ENCODE peak calls at places on chromosome 1, in ten cellular contexts. One of them, this sample, is unnamed.

GRCh38 chr1:161921990-161922389 is 101.7 kb downstream of the OLFML2B start:
- DNase-seq in endothelial cell: no peak
- DNase-seq in NCI-H1417 treated with DMSO at 0.1 percent for 48 hours: no peak
- DNase-seq in NCI-H1105 treated with DMSO at 0.1 percent for 48 hours: no peak
- DNase-seq in CD4-positive, CD25-positive, alpha-beta regulatory T cell: no peak
- DNase-seq in type B pancreatic cell: no peak
- DNase-seq in OCI-LY7: no peak
- DNase-seq in ureter: no peak
- DNase-seq in right atrium auricular region: no peak
- DNase-seq in CD4-positive, alpha-beta T cell: no peak
- DNase-seq in this sample: no peak

GRCh38 chr1:153801786-153802697 is 26.8 kb downstream of the SLC27A3 start:
- DNase-seq in NCI-H1105 treated with DMSO at 0.1 percent for 48 hours: peak; percentile 13
- DNase-seq in OCI-LY7: no peak
- DNase-seq in endothelial cell: no peak
- DNase-seq in right atrium auricular region: no peak
- DNase-seq in NCI-H1417 treated with DMSO at 0.1 percent for 48 hours: no peak
- DNase-seq in CD4-positive, alpha-beta T cell: no peak
- DNase-seq in type B pancreatic cell: no peak
- DNase-seq in ureter: no peak
- DNase-seq in CD4-positive, CD25-positive, alpha-beta regulatory T cell: no peak
- DNase-seq in this sample: no peak

GRCh38 chr1:208405014-208405413 is 160.8 kb upstream of the PLXNA2 start:
- DNase-seq in right atrium auricular region: no peak
- DNase-seq in endothelial cell: no peak
- DNase-seq in NCI-H1105 treated with DMSO at 0.1 percent for 48 hours: no peak
- DNase-seq in NCI-H1417 treated with DMSO at 0.1 percent for 48 hours: no peak
- DNase-seq in type B pancreatic cell: no peak
- DNase-seq in OCI-LY7: no peak
- DNase-seq in CD4-positive, CD25-positive, alpha-beta regulatory T cell: no peak
- DNase-seq in ureter: no peak
- DNase-seq in CD4-positive, alpha-beta T cell: no peak
- DNase-seq in this sample: no peak

GRCh38 chr1:30521261-30521865 is 202.0 kb downstream of the MATN1 start:
- DNase-seq in OCI-LY7: no peak
- DNase-seq in CD4-positive, alpha-beta T cell: no peak
- DNase-seq in type B pancreatic cell: peak; percentile 45
- DNase-seq in right atrium auricular region: peak; percentile 43
- DNase-seq in NCI-H1105 treated with DMSO at 0.1 percent for 48 hours: no peak
- DNase-seq in endothelial cell: no peak
- DNase-seq in ureter: peak; percentile 32
- DNase-seq in CD4-positive, CD25-positive, alpha-beta regulatory T cell: no peak
- DNase-seq in NCI-H1417 treated with DMSO at 0.1 percent for 48 hours: no peak
- DNase-seq in this sample: no peak

GRCh38 chr1:46527474-46528296 is 23.8 kb downstream of the KNCN start:
- DNase-seq in NCI-H1105 treated with DMSO at 0.1 percent for 48 hours: peak; percentile 69
- DNase-seq in CD4-positive, alpha-beta T cell: peak; percentile 61
- DNase-seq in NCI-H1417 treated with DMSO at 0.1 percent for 48 hours: no peak
- DNase-seq in OCI-LY7: peak; percentile 67
- DNase-seq in right atrium auricular region: peak; percentile 89
- DNase-seq in endothelial cell: peak; percentile 87
- DNase-seq in type B pancreatic cell: peak; percentile 83
- DNase-seq in ureter: peak; percentile 84
- DNase-seq in CD4-positive, CD25-positive, alpha-beta regulatory T cell: peak; percentile 75
- DNase-seq in this sample: peak; percentile 81

GRCh38 chr1:211939876-211940468 is 95.4 kb downstream of the INTS7 start:
- DNase-seq in ureter: no peak
- DNase-seq in endothelial cell: no peak
- DNase-seq in CD4-positive, CD25-positive, alpha-beta regulatory T cell: peak; percentile 48
- DNase-seq in NCI-H1417 treated with DMSO at 0.1 percent for 48 hours: no peak
- DNase-seq in OCI-LY7: peak; percentile 62
- DNase-seq in type B pancreatic cell: no peak
- DNase-seq in right atrium auricular region: no peak
- DNase-seq in NCI-H1105 treated with DMSO at 0.1 percent for 48 hours: no peak
- DNase-seq in CD4-positive, alpha-beta T cell: no peak
- DNase-seq in this sample: peak; percentile 29

GRCh38 chr1:47766832-47767740 is 230.1 kb downstream of the TRABD2B start:
- DNase-seq in type B pancreatic cell: no peak
- DNase-seq in NCI-H1417 treated with DMSO at 0.1 percent for 48 hours: no peak
- DNase-seq in ureter: no peak
- DNase-seq in CD4-positive, CD25-positive, alpha-beta regulatory T cell: no peak
- DNase-seq in CD4-positive, alpha-beta T cell: no peak
- DNase-seq in right atrium auricular region: no peak
- DNase-seq in endothelial cell: no peak
- DNase-seq in NCI-H1105 treated with DMSO at 0.1 percent for 48 hours: no peak
- DNase-seq in OCI-LY7: no peak
- DNase-seq in this sample: no peak

GRCh38 chr1:76125441-76126215 is 51.1 kb downstream of the ST6GALNAC3 start:
- DNase-seq in CD4-positive, CD25-positive, alpha-beta regulatory T cell: no peak
- DNase-seq in right atrium auricular region: no peak
- DNase-seq in OCI-LY7: no peak
- DNase-seq in endothelial cell: no peak
- DNase-seq in type B pancreatic cell: no peak
- DNase-seq in ureter: no peak
- DNase-seq in NCI-H1417 treated with DMSO at 0.1 percent for 48 hours: no peak
- DNase-seq in CD4-positive, alpha-beta T cell: no peak
- DNase-seq in NCI-H1105 treated with DMSO at 0.1 percent for 48 hours: no peak
- DNase-seq in this sample: peak; percentile 76